ENCODE peak calls at places on chromosome 18, in four cellular contexts. W, E, T and C are unnamed samples.

GRCh38 chr18:35041752-35042379 is 653 bp downstream of the MAPRE2 start:
- DNase-seq in W (no peak), E (no peak), T (no peak), C (no peak)

GRCh38 chr18:36211612-36212065 is 24.3 kb downstream of the MOCOS start:
- DNase-seq in W (no peak), E (no peak), T (no peak), C (peak; percentile 34)

GRCh38 chr18:49123431-49123830 is 172.7 kb upstream of the SMAD7 start:
- DNase-seq in W (no peak), E (no peak), T (no peak), C (no peak)

GRCh38 chr18:44986933-44987332 is 306.2 kb downstream of the SETBP1 start:
- DNase-seq in W (no peak), E (no peak), T (no peak), C (no peak)

GRCh38 chr18:74836296-74837139 is 238.8 kb downstream of the ZNF407 start:
- DNase-seq in W (peak; percentile 72), E (peak; percentile 9), T (no peak), C (no peak)

GRCh38 chr18:40371673-40372072 is 1583.4 kb upstream of the PIK3C3 start:
- DNase-seq in W (no peak), E (no peak), T (no peak), C (no peak)

GRCh38 chr18:3541549-3542386 is 91.8 kb downstream of the TGIF1 start:
- DNase-seq in W (no peak), E (no peak), T (no peak), C (no peak)

GRCh38 chr18:56992777-56993176 is 154.1 kb upstream of the BOD1L2 start:
- DNase-seq in W (no peak), E (no peak), T (no peak), C (no peak)

GRCh38 chr18:56974141-56974540 is 172.7 kb upstream of the BOD1L2 start:
- DNase-seq in W (no peak), E (no peak), T (no peak), C (no peak)

GRCh38 chr18:12922266-12922665 is 25.5 kb upstream of the SEH1L start:
- DNase-seq in W (no peak), E (no peak), T (no peak), C (no peak)

GRCh38 chr18:10727477-10727876 is 201.7 kb downstream of the NAPG start:
- DNase-seq in W (no peak), E (no peak), T (no peak), C (no peak)

GRCh38 chr18:12283256-12283655 is 24.8 kb upstream of the TUBB6 start:
- DNase-seq in W (peak; percentile 29), E (peak; percentile 27), T (peak; percentile 65), C (peak; percentile 56)

GRCh38 chr18:35950628-35950982 is 21.9 kb upstream of the RMP24 start:
- DNase-seq in W (no peak), E (no peak), T (no peak), C (no peak)

GRCh38 chr18:45793295-45793965 is 32.0 kb upstream of the SIGLEC15 start:
- DNase-seq in W (no peak), E (peak; percentile 83), T (no peak), C (no peak)

GRCh38 chr18:12086249-12086648 is 7.4 kb upstream of the ANKRD62 start:
- DNase-seq in W (no peak), E (no peak), T (no peak), C (no peak)

GRCh38 chr18:59249186-59249774 is 24.0 kb downstream of the RAX start:
- DNase-seq in W (peak; percentile 58), E (peak; percentile 69), T (peak; percentile 66), C (peak; percentile 21)

GRCh38 chr18:78721986-78722385 is 257.6 kb upstream of the SALL3 start:
- DNase-seq in W (no peak), E (no peak), T (no peak), C (no peak)

GRCh38 chr18:33577688-33578370 is at the start of gene ASXL3:
- DNase-seq in W (no peak), E (no peak), T (peak; percentile 57), C (no peak)

GRCh38 chr18:11689031-11689971 is at the start of gene GNAL:
- DNase-seq in W (peak; percentile 55), E (peak; percentile 90), T (peak; percentile 89), C (peak; percentile 62)

GRCh38 chr18:6629635-6630140 is 99.8 kb upstream of the ARHGAP28 start:
- DNase-seq in W (no peak), E (peak; percentile 2), T (no peak), C (no peak)
- TF ChIP-seq RNF2 in W (no peak), E (no peak), T (no peak), C (no peak)

GRCh38 chr18:38077219-38077618 is 511.6 kb upstream of the CELF4 start:
- DNase-seq in W (no peak), E (no peak), T (no peak), C (no peak)
- TF ChIP-seq RNF2 in W (no peak), E (no peak), T (no peak), C (no peak)

DNA sequence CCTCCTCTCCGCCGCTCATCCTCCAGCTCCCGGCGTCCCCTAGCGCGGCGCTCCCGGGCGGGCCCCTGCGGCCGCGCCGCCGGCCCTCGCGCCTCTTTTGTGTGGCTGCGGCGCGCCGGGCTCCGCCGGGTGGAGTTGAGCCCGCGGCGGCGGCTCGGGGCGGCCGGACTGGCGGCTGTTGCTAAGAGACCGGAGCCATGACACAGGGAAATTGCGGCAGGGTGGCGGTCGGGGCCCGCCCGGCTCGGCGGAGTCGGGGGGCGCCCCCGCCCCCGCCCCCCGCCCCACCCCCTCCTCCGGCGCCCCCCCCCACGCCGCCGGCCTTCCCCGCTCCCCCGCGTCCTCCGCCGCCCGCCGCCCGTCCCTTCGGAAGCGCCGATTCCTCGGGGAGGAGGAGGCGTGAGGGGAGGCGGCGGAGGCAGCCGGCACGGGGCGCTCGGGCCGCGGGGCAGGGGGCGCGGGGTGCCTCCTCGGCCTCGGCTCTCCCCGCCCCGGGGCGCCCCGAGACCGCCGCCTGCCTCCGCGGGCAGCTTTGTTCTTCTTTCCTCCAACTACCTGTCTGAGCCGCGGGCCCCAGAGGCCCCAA is at the start of gene TMEM200C:
- DNase-seq in W (no peak), E (no peak), T (peak; percentile 66), C (no peak)
- TF ChIP-seq RNF2 in W (no peak), E (no peak), T (no peak), C (no peak)

GRCh38 chr18:26549103-26549485 is 741 bp upstream of the KCTD1 start:
- DNase-seq in W (no peak), E (peak; percentile 57), T (peak; percentile 74), C (no peak)
- TF ChIP-seq RNF2 in W (no peak), E (no peak), T (no peak), C (no peak)

GRCh38 chr18:63132819-63133200 is 186.8 kb downstream of the BCL2 start:
- DNase-seq in W (no peak), E (no peak), T (no peak), C (no peak)
- TF ChIP-seq RNF2 in W (no peak), E (no peak), T (no peak), C (no peak)

GRCh38 chr18:46858290-46858689 is 59.0 kb downstream of the PIAS2 start:
- DNase-seq in W (no peak), E (no peak), T (no peak), C (no peak)

GRCh38 chr18:46859855-46860254 is 57.5 kb downstream of the PIAS2 start:
- DNase-seq in W (no peak), E (no peak), T (no peak), C (no peak)

DNA sequence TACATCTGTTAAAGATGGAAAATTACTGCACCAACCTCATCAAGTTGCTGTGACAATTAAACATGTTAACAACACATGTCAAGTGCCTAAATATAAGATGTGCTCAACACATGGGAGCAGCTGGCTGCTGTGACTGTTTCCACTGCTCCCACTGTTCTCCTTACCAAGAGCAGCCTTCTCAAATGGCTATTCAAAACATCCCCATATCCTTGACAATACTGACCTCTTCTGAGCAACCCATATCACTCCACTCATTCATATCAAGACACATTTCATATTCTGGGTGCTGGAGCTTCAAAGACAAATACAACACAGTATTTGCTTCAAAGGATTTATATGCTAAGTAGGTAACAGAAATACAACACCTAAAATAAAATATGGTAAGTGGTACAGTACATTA is 60.3 kb downstream of the PIAS2 start:
- DNase-seq in W (no peak), E (no peak), T (no peak), C (no peak)
- TF ChIP-seq RNF2 in W (no peak), E (no peak), T (no peak), C (no peak)

GRCh38 chr18:55302337-55302833 is 285.6 kb downstream of the TCF4 start:
- DNase-seq in W (no peak), E (no peak), T (no peak), C (no peak)
- TF ChIP-seq RNF2 in W (no peak), E (no peak), T (no peak), C (no peak)

GRCh38 chr18:75926811-75927210 is 499.3 kb upstream of the SMIM21 start:
- DNase-seq in W (no peak), E (peak; percentile 7), T (no peak), C (no peak)
- TF ChIP-seq RNF2 in W (no peak), E (no peak), T (no peak), C (no peak)

GRCh38 chr18:6748241-6748640 is 18.7 kb downstream of the ARHGAP28 start:
- DNase-seq in W (no peak), E (no peak), T (no peak), C (no peak)

GRCh38 chr18:6750411-6750810 is 20.9 kb downstream of the ARHGAP28 start:
- DNase-seq in W (no peak), E (no peak), T (no peak), C (no peak)

GRCh38 chr18:6751207-6751606 is 21.7 kb downstream of the ARHGAP28 start:
- DNase-seq in W (no peak), E (no peak), T (no peak), C (no peak)

GRCh38 chr18:6755107-6755506 is 25.6 kb downstream of the ARHGAP28 start:
- DNase-seq in W (no peak), E (no peak), T (no peak), C (no peak)

DNA sequence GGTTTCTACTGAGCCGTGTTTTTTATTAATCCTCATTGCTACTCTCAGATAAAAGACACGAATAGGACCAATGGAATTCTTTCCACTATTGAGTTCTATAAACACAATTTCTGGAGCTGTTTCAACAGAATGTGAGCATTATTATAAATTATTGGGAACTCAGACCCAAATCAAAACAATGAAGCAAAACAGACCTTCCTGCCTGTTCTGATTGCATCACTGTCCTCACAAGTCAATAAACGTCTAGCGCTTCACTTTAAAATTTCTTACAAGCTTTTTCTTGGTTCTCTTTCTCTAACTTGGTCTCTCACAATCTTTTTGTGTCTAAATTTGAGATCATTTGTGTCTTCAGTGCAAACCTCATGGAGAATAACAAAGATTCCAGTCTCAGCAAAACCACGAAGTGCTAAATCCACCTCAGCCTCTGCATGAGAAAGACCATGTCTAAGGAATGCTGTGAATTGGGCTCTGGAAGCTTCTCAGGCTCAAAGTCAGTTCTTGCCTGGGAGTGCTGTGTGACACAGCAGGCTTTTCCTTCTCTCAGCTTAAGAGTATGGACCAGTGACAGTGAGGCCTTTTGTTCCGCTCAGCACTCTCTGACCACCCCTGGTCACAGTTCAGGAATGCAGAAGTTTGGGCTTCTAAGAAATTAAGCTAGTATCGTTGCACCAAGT is 22.8 kb downstream of the ARHGAP28 start:
- DNase-seq in W (no peak), E (no peak), T (no peak), C (no peak)
- TF ChIP-seq RNF2 in W (no peak), E (no peak), T (no peak), C (no peak)